ENCODE peak calls at places on chromosomes 12 and 14, in ten cellular contexts. C is lung, K is coronary artery, M is stomach, A is GM13976, Q is breast epithelium, Y is Panc1, B is transverse colon, U is progenitor cell of endocrine pancreas, J is fibroblast of lung. T is an unnamed sample.

GRCh38 chr12:59500915-59501314 is 94.9 kb upstream of the SLC16A7 start:
- DNase-seq in C (no peak), K (no peak), M (no peak), A (no peak), Q (no peak), Y (no peak), B (no peak), U (no peak), J (no peak), T (no peak)

GRCh38 chr14:27078176-27078575 is 480.3 kb upstream of the NOVA1 start:
- DNase-seq in C (no peak), K (no peak), M (no peak), A (no peak), Q (no peak), Y (no peak), B (no peak), U (no peak), J (peak), T (no peak)

GRCh38 chr14:104405566-104406226 is 173.9 kb upstream of the C14orf180 start:
- DNase-seq in C (peak), K (no peak), M (no peak), A (no peak), Q (no peak), Y (no peak), B (no peak), U (no peak), J (no peak), T (no peak)

GRCh38 chr12:50841654-50842531 is 833 bp upstream of the TMPRSS12 start:
- DNase-seq in C (no peak), K (no peak), M (no peak), A (no peak), Q (no peak), Y (no peak), B (no peak), U (no peak), J (no peak), T (no peak)

GRCh38 chr12:94198872-94199271 is 50.5 kb downstream of the PLXNC1 start:
- DNase-seq in C (no peak), K (no peak), M (no peak), A (no peak), Q (no peak), Y (no peak), B (no peak), U (no peak), J (no peak), T (no peak)

GRCh38 chr12:13534242-13534641 is 337.7 kb downstream of the EMP1 start:
- DNase-seq in C (no peak), K (no peak), M (no peak), A (no peak), Q (no peak), Y (no peak), B (no peak), U (no peak), J (no peak), T (no peak)

GRCh38 chr12:9118161-9118560 is 2.4 kb upstream of the A2M start:
- DNase-seq in C (no peak), K (no peak), M (no peak), A (no peak), Q (peak), Y (no peak), B (no peak), U (no peak), J (no peak), T (no peak)

GRCh38 chr12:8662592-8662991 is at the start of gene MFAP5:
- DNase-seq in C (no peak), K (no peak), M (no peak), A (no peak), Q (no peak), Y (no peak), B (no peak), U (no peak), J (peak), T (no peak)

GRCh38 chr12:110934093-110934852 is 13.9 kb upstream of the MYL2 start:
- DNase-seq in C (no peak), K (peak), M (no peak), A (no peak), Q (peak), Y (no peak), B (no peak), U (no peak), J (peak), T (no peak)

GRCh38 chr12:6341439-6342139 is at the start of gene TNFRSF1A:
- DNase-seq in C (peak), K (peak), M (peak), A (peak), Q (peak), Y (no peak), B (peak), U (peak), J (peak), T (peak)

GRCh38 chr14:47346849-47347248 is 328.6 kb downstream of the MDGA2 start:
- DNase-seq in C (no peak), K (no peak), M (no peak), A (no peak), Q (no peak), Y (no peak), B (no peak), U (no peak), J (no peak), T (no peak)

GRCh38 chr12:126228936-126229335 is 1163.7 kb downstream of the AACS start:
- DNase-seq in C (no peak), K (no peak), M (no peak), A (no peak), Q (no peak), Y (no peak), B (no peak), U (no peak), J (no peak), T (no peak)

GRCh38 chr14:61477845-61478438 is 156.6 kb downstream of the PRKCH start:
- DNase-seq in C (peak), K (peak), M (peak), A (no peak), Q (peak), Y (no peak), B (peak), U (no peak), J (peak), T (peak)

GRCh38 chr12:50751921-50752721 is 11.8 kb upstream of the ATF1 start:
- DNase-seq in C (no peak), K (no peak), M (no peak), A (peak), Q (no peak), Y (no peak), B (no peak), U (no peak), J (peak), T (no peak)

GRCh38 chr14:87628129-87628528 is 364.9 kb downstream of the GALC start:
- DNase-seq in C (no peak), K (no peak), M (no peak), A (no peak), Q (peak), Y (no peak), B (no peak), U (no peak), J (peak), T (no peak)

GRCh38 chr12:77433799-77434198 is 368.4 kb upstream of the E2F7 start:
- DNase-seq in C (no peak), K (no peak), M (no peak), A (no peak), Q (no peak), Y (no peak), B (no peak), U (no peak), J (peak), T (no peak)

GRCh38 chr14:23537351-23538048 is 14.1 kb downstream of the ZFHX2 start:
- DNase-seq in C (no peak), K (no peak), M (no peak), A (no peak), Q (no peak), Y (no peak), B (no peak), U (no peak), J (no peak), T (no peak)

GRCh38 chr12:56931474-56931978 is 2.7 kb downstream of the SDR9C7 start:
- DNase-seq in C (no peak), K (peak), M (no peak), A (peak), Q (no peak), Y (no peak), B (no peak), U (no peak), J (peak), T (peak)

GRCh38 chr12:50507930-50508329 is 3.1 kb downstream of the DIP2B start:
- DNase-seq in C (no peak), K (no peak), M (no peak), A (no peak), Q (no peak), Y (no peak), B (no peak), U (no peak), J (no peak), T (peak)

GRCh38 chr14:65348137-65348536 is 64.4 kb upstream of the FUT8 start:
- DNase-seq in C (peak), K (no peak), M (peak), A (no peak), Q (no peak), Y (no peak), B (peak), U (no peak), J (no peak), T (no peak)

GRCh38 chr12:19997996-19998395 is 370.3 kb upstream of the PDE3A start:
- DNase-seq in C (no peak), K (no peak), M (no peak), A (no peak), Q (no peak), Y (no peak), B (no peak), U (no peak), J (no peak), T (no peak)

GRCh38 chr12:2094597-2094996 is 41.8 kb downstream of the CACNA1C start:
- DNase-seq in C (no peak), K (no peak), M (no peak), A (no peak), Q (no peak), Y (no peak), B (no peak), U (no peak), J (no peak), T (no peak)

GRCh38 chr12:21940972-21941521 is at the start of gene ABCC9:
- DNase-seq in C (peak), K (no peak), M (peak), A (no peak), Q (no peak), Y (no peak), B (peak), U (peak), J (peak), T (peak)

GRCh38 chr12:110075880-110076279 is 27.6 kb upstream of the C12orf76 start:
- DNase-seq in C (no peak), K (no peak), M (no peak), A (no peak), Q (no peak), Y (no peak), B (no peak), U (no peak), J (no peak), T (no peak)

GRCh38 chr12:117151195-117152031 is 38.9 kb downstream of the FBXO21 start:
- DNase-seq in C (peak), K (peak), M (peak), A (no peak), Q (peak), Y (no peak), B (no peak), U (peak), J (peak), T (peak)

GRCh38 chr12:47382305-47382704 is 302.5 kb upstream of the AMIGO2 start:
- DNase-seq in C (no peak), K (no peak), M (no peak), A (no peak), Q (no peak), Y (no peak), B (no peak), U (no peak), J (no peak), T (peak)

GRCh38 chr12:23771230-23771949 is 178.1 kb downstream of the SOX5 start:
- DNase-seq in C (peak), K (peak), M (no peak), A (no peak), Q (peak), Y (no peak), B (no peak), U (no peak), J (peak), T (no peak)

GRCh38 chr12:124769166-124769530 is 94.5 kb downstream of the SCARB1 start:
- DNase-seq in C (no peak), K (no peak), M (no peak), A (no peak), Q (no peak), Y (no peak), B (no peak), U (no peak), J (peak), T (no peak)

GRCh38 chr12:15977999-15978398 is 66.9 kb downstream of the DERA start:
- DNase-seq in C (no peak), K (no peak), M (no peak), A (no peak), Q (no peak), Y (no peak), B (no peak), U (no peak), J (no peak), T (no peak)

GRCh38 chr12:120726510-120726793 is 826 bp downstream of the ACADS start:
- DNase-seq in C (no peak), K (no peak), M (no peak), A (no peak), Q (no peak), Y (no peak), B (no peak), U (no peak), J (no peak), T (no peak)

GRCh38 chr12:2259368-2259767 is 206.6 kb downstream of the CACNA1C start:
- DNase-seq in C (no peak), K (no peak), M (no peak), A (no peak), Q (no peak), Y (no peak), B (no peak), U (no peak), J (peak), T (no peak)

GRCh38 chr12:93502802-93503623 is 35.7 kb downstream of the MRPL42 start:
- DNase-seq in C (peak), K (no peak), M (peak), A (no peak), Q (no peak), Y (peak), B (peak), U (peak), J (peak), T (peak)

GRCh38 chr12:46385439-46385838 is 12.9 kb upstream of the SLC38A2 start:
- DNase-seq in C (no peak), K (no peak), M (no peak), A (no peak), Q (no peak), Y (no peak), B (no peak), U (no peak), J (no peak), T (no peak)

GRCh38 chr12:121550974-121551631 is 29.7 kb downstream of the KDM2B start:
- DNase-seq in C (no peak), K (no peak), M (no peak), A (no peak), Q (no peak), Y (no peak), B (no peak), U (no peak), J (no peak), T (no peak)

GRCh38 chr12:53454710-53455109 is 2.8 kb downstream of the PCBP2 start:
- DNase-seq in C (no peak), K (peak), M (no peak), A (no peak), Q (no peak), Y (no peak), B (no peak), U (no peak), J (no peak), T (no peak)

GRCh38 chr12:53453953-53454640 is 2.2 kb downstream of the PCBP2 start:
- DNase-seq in C (no peak), K (no peak), M (no peak), A (no peak), Q (no peak), Y (no peak), B (no peak), U (no peak), J (no peak), T (no peak)

GRCh38 chr12:53451661-53452158 is at the start of gene PCBP2:
- DNase-seq in C (peak), K (peak), M (peak), A (peak), Q (peak), Y (peak), B (peak), U (peak), J (peak), T (peak)

GRCh38 chr12:53450936-53451335 is 966 bp upstream of the PCBP2 start:
- DNase-seq in C (no peak), K (no peak), M (no peak), A (no peak), Q (no peak), Y (no peak), B (no peak), U (no peak), J (no peak), T (no peak)

GRCh38 chr12:53452159-53453077 is 516 bp downstream of the PCBP2 start:
- DNase-seq in C (peak), K (peak), M (peak), A (peak), Q (peak), Y (no peak), B (peak), U (peak), J (peak), T (peak)
- TF ChIP-seq CTCF in C (no peak), K (no peak), M (peak), A (peak), Q (no peak), Y (peak), B (peak), U (peak), J (peak), T (peak)

DNA sequence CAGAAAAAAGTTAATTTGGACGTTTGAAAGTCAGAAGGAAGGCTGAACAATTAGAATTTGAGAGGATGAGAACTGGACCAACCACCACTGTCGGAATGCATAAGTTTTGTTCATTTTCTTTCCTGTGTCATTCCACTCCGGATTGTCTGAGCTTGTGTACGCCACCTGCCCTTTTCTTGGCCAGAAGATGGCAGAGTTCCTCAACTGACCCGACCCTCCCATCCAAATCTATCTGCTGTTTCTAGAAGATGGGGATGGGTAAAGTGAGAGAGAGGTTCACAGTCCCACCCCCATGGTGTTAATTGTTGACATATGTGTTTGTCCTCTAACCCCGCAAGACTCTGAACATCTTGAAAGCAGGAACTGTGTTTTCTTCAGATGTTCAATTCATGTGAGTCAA is 388.0 kb downstream of the VRK1 start:
- DNase-seq in C (no peak), K (no peak), M (no peak), A (no peak), Q (no peak), Y (peak), B (no peak), U (no peak), J (peak), T (peak)
- TF ChIP-seq CTCF in C (no peak), K (no peak), M (no peak), A (peak), Q (no peak), Y (peak), B (no peak), U (peak), J (no peak), T (peak)

GRCh38 chr14:90568405-90568804 is 171.6 kb downstream of the CALM1 start:
- DNase-seq in C (no peak), K (no peak), M (no peak), A (no peak), Q (peak), Y (no peak), B (no peak), U (no peak), J (no peak), T (no peak)

GRCh38 chr14:90570463-90570860 is 173.6 kb downstream of the CALM1 start:
- DNase-seq in C (no peak), K (no peak), M (no peak), A (no peak), Q (no peak), Y (no peak), B (no peak), U (no peak), J (no peak), T (no peak)

GRCh38 chr14:90569201-90569600 is 172.4 kb downstream of the CALM1 start:
- DNase-seq in C (no peak), K (no peak), M (no peak), A (no peak), Q (no peak), Y (no peak), B (no peak), U (no peak), J (no peak), T (no peak)

GRCh38 chr14:90571149-90571548 is 174.3 kb downstream of the CALM1 start:
- DNase-seq in C (no peak), K (no peak), M (no peak), A (no peak), Q (no peak), Y (no peak), B (no peak), U (no peak), J (no peak), T (no peak)

GRCh38 chr14:90569606-90570462 is 173.0 kb downstream of the CALM1 start:
- DNase-seq in C (no peak), K (no peak), M (no peak), A (no peak), Q (peak), Y (no peak), B (no peak), U (no peak), J (no peak), T (no peak)
- TF ChIP-seq CTCF in C (no peak), K (no peak), M (no peak), A (no peak), Q (no peak), Y (no peak), B (no peak), U (no peak), J (no peak), T (no peak)

GRCh38 chr14:99522934-99523660 is 41.9 kb downstream of the CCNK start:
- DNase-seq in C (no peak), K (no peak), M (no peak), A (no peak), Q (no peak), Y (no peak), B (peak), U (no peak), J (peak), T (no peak)

GRCh38 chr14:99522025-99522401 is 40.8 kb downstream of the CCNK start:
- DNase-seq in C (no peak), K (no peak), M (no peak), A (no peak), Q (no peak), Y (no peak), B (no peak), U (no peak), J (no peak), T (no peak)

GRCh38 chr14:99521176-99522024 is 40.2 kb downstream of the CCNK start:
- DNase-seq in C (no peak), K (no peak), M (no peak), A (no peak), Q (no peak), Y (no peak), B (no peak), U (no peak), J (no peak), T (no peak)

GRCh38 chr14:99523661-99524050 is 42.4 kb downstream of the CCNK start:
- DNase-seq in C (no peak), K (no peak), M (no peak), A (no peak), Q (no peak), Y (no peak), B (no peak), U (no peak), J (no peak), T (no peak)

GRCh38 chr14:99522457-99522891 is 41.3 kb downstream of the CCNK start:
- DNase-seq in C (no peak), K (no peak), M (no peak), A (no peak), Q (no peak), Y (no peak), B (no peak), U (no peak), J (peak), T (no peak)
- TF ChIP-seq CTCF in C (no peak), K (no peak), M (no peak), A (no peak), Q (no peak), Y (no peak), B (no peak), U (no peak), J (no peak), T (no peak)

DNA sequence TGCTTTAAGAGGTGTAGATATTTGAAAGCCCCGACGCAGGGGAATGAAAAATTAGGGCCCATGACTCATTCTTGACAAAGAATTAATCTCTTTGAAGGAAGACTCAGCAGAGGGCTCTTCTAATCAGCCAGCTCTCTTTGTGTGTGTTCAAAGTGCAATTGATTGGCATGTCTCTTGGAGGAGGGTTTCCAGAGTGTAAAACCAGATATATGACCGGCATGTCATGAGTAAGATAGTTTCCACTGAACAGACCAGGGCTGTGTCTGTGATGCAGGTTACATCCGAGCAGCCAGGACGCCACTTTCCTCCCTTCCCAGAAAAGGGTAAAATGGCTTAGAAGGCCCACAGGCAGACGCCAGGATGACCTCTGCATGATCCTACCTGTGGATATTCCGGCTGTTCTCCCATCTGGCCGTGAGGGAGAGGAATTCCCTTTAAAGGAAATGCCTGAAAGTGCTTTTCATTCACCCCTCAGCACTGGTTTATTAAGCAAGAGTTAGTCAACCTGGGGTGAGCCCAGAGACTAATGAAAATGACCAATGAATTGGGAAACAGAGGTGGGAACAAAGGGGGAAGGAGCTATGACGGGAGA is 7.2 kb upstream of the KRT75 start:
- DNase-seq in C (no peak), K (no peak), M (no peak), A (no peak), Q (peak), Y (no peak), B (no peak), U (no peak), J (peak), T (no peak)
- TF ChIP-seq CTCF in C (no peak), K (no peak), M (no peak), A (no peak), Q (no peak), Y (no peak), B (no peak), U (no peak), J (no peak), T (no peak)